ENCODE peak calls at places on chromosome 15, in four cellular contexts. C is neural progenitor cell, Z is colonic mucosa, U is body of pancreas. A is an unnamed sample.

GRCh38 chr15:84929795-84930371 is 45.4 kb downstream of the SLC28A1 start:
- DNase-seq in C (no peak), Z (peak; percentile 78), U (peak; percentile 58), A (no peak)

GRCh38 chr15:51132384-51133139 is 37.9 kb upstream of the TNFAIP8L3 start:
- DNase-seq in C (peak; percentile 61), Z (peak; percentile 46), U (peak; percentile 18), A (no peak)

GRCh38 chr15:33200903-33201302 is 6.4 kb upstream of the FMN1 start:
- DNase-seq in C (peak; percentile 49), Z (no peak), U (no peak), A (no peak)

GRCh38 chr15:101037090-101037830 is 118.1 kb downstream of the LRRK1 start:
- DNase-seq in C (no peak), Z (peak; percentile 8), U (no peak), A (peak; percentile 36)

GRCh38 chr15:89017370-89018066 is 70.7 kb upstream of the ABHD2 start:
- DNase-seq in C (peak; percentile 93), Z (peak; percentile 80), U (peak; percentile 71), A (peak; percentile 71)

GRCh38 chr15:61383421-61383820 is 154.3 kb upstream of the RORA start:
- DNase-seq in C (no peak), Z (no peak), U (no peak), A (no peak)

GRCh38 chr15:92763459-92763858 is 107.9 kb upstream of the FAM174B start:
- DNase-seq in C (no peak), Z (no peak), U (no peak), A (no peak)

GRCh38 chr15:36594556-36595090 is 15.2 kb downstream of the CDIN1 start:
- DNase-seq in C (no peak), Z (no peak), U (no peak), A (no peak)

GRCh38 chr15:62163847-62164499 is 1.1 kb downstream of the C2CD4B start:
- DNase-seq in C (peak; percentile 61), Z (no peak), U (peak; percentile 49), A (no peak)

GRCh38 chr15:33292718-33293307 is 18.0 kb upstream of the RYR3 start:
- DNase-seq in C (peak; percentile 91), Z (peak; percentile 44), U (peak; percentile 73), A (peak; percentile 20)

GRCh38 chr15:95829062-95829461 is 501.4 kb upstream of the NR2F2 start:
- DNase-seq in C (peak; percentile 10), Z (no peak), U (no peak), A (no peak)

GRCh38 chr15:62362608-62363007 is 197.5 kb upstream of the C2CD4B start:
- DNase-seq in C (no peak), Z (no peak), U (no peak), A (no peak)

GRCh38 chr15:59376735-59377134 is 4.1 kb upstream of the MYO1E start:
- DNase-seq in C (no peak), Z (no peak), U (no peak), A (no peak)

GRCh38 chr15:77028451-77029165 is 33.7 kb downstream of the PSTPIP1 start:
- DNase-seq in C (no peak), Z (peak; percentile 14), U (peak; percentile 3), A (no peak)

GRCh38 chr15:98713585-98714001 is 65.3 kb downstream of the IGF1R start:
- DNase-seq in C (no peak), Z (peak; percentile 53), U (no peak), A (no peak)

GRCh38 chr15:39501366-39501765 is 79.5 kb upstream of the THBS1 start:
- DNase-seq in C (no peak), Z (no peak), U (no peak), A (no peak)

GRCh38 chr15:60844431-60845174 is 365.7 kb upstream of the ICE2 start:
- DNase-seq in C (no peak), Z (no peak), U (no peak), A (peak; percentile 61)

GRCh38 chr15:38877471-38877870 is 312.9 kb upstream of the RASGRP1 start:
- DNase-seq in C (no peak), Z (no peak), U (no peak), A (no peak)

GRCh38 chr15:93997071-93997658 is 234.2 kb upstream of the MCTP2 start:
- DNase-seq in C (peak; percentile 21), Z (no peak), U (no peak), A (no peak)

GRCh38 chr15:74884428-74885223 is 5.2 kb upstream of the MPI start:
- DNase-seq in C (no peak), Z (no peak), U (no peak), A (no peak)
- H3K27me3 ChIP-seq in C (peaks cover 3% of the 10 kb centered on the region), Z (no peaks in the 10 kb centered on the region), U (no peaks in the 10 kb centered on the region), A (no peaks in the 10 kb centered on the region)

GRCh38 chr15:41115652-41116115 is 396 bp downstream of the INO80 start:
- DNase-seq in C (peak; percentile 79), Z (peak; percentile 72), U (peak; percentile 73), A (peak; percentile 53)

GRCh38 chr15:41116872-41117242 is 777 bp upstream of the INO80 start:
- DNase-seq in C (no peak), Z (no peak), U (no peak), A (no peak)

GRCh38 chr15:41116116-41116871 is at the start of gene INO80:
- DNase-seq in C (peak; percentile 98), Z (peak; percentile 100), U (peak; percentile 99), A (peak; percentile 90)

GRCh38 chr15:41115088-41115651 is 910 bp downstream of the INO80 start:
- DNase-seq in C (peak; percentile 80), Z (no peak), U (no peak), A (no peak)
- TF ChIP-seq CTCF in C (peak; percentile 31), Z (no peak), U (no peak), A (no peak)

GRCh38 chr15:63439536-63440264 is 58.1 kb upstream of the CA12 start:
- DNase-seq in C (no peak), Z (no peak), U (no peak), A (no peak)

GRCh38 chr15:63435416-63435815 is 53.8 kb upstream of the CA12 start:
- DNase-seq in C (no peak), Z (no peak), U (no peak), A (no peak)

GRCh38 chr15:63440265-63440648 is 58.6 kb upstream of the CA12 start:
- DNase-seq in C (no peak), Z (no peak), U (no peak), A (no peak)

GRCh38 chr15:63434567-63435219 is 53.0 kb upstream of the CA12 start:
- DNase-seq in C (no peak), Z (no peak), U (no peak), A (no peak)

DNA sequence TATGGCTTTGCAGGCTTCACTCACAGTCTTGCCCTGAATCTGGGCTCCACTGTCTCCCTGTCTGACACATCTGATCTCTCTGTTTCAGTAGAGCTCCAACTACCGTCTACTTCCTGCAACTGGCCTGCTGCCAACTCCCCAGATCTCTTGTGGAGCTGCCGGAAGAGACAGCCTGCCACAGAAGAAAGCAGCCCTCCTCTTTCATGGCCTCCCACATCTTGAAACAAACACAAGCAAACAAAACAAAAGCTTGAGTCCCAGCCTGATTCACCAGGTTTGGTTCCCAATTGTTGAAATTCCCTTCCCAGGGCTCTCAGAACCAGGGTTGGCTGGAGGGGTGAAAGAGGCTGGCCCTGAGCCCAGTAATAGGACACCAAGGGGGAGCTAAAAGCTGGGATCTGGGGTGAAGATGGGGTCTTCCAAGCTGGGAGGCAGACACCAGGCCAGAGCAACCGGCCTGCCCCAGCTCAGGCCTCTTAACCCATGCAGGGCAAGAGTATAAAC is 55.3 kb upstream of the CA12 start:
- DNase-seq in C (peak; percentile 72), Z (peak; percentile 83), U (peak; percentile 80), A (peak; percentile 86)
- H3K27ac ChIP-seq in C (peak overlapping the region; percentile 84), Z (no peak overlapping the region), U (no peak overlapping the region), A (peak overlapping the region; percentile 22)

DNA sequence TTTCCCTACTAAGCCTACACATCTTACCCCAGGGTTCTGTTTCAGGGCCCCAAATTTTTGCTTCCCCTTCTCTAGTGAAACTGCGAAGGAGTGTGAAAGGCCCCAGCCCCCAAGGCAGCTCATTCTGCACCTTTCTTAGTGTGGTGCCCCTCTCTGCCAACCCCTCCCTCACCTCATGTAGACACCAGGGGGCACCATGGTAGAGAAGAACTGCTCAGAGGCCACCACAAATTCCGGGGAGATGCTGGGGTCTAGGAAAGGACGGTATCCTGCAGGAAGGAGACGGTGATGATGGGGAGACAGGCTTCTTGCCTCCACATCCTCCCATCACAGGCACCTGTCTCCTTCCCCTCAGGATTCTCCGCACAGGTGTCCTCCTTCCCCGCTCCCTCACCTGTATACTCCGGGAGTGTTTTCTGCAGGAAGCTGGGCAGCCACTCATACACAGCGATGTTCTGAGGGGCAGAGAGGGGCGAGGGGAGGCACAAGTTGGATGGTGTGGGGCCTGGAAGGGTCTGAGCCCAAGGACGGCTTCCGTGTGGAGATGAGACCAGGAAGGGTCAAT is 3.6 kb downstream of the DUOX2 start:
- DNase-seq in C (peak; percentile 25), Z (no peak), U (no peak), A (no peak)
- H3K27me3 ChIP-seq in C (peaks cover 84% of the 10 kb centered on the region), Z (peaks cover 37% of the 10 kb centered on the region), U (peaks cover 32% of the 10 kb centered on the region), A (peaks cover 27% of the 10 kb centered on the region)

GRCh38 chr15:65101891-65102708 is 12.9 kb downstream of the UBAP1L start:
- DNase-seq in C (peak; percentile 61), Z (no peak), U (no peak), A (no peak)
- TF ChIP-seq CTCF in C (peak; percentile 2), Z (peak; percentile 8), U (no peak), A (no peak)

DNA sequence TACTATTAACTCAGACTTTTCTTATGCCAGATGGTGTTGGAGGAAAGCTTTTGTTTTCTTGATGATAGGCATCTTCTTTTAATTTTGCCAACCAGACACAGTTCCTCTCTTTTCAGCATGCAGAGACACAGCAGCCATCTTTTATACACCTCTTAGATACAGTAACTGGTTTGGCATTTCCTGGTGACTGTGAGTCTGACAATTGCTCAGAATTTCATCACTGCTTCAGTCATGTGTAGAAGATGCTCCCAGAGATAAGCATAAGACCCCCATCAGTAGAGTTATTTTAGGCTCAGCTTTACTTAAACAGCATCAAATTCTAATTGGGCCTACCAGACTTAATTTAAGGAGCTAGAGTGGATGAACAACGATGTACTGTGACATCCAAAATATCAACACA is 779.0 kb downstream of the SQOR start:
- DNase-seq in C (no peak), Z (no peak), U (no peak), A (no peak)
- H3K27ac ChIP-seq in C (no peak overlapping the region), Z (no peak overlapping the region), U (no peak overlapping the region), A (no peak overlapping the region)

A was measured in CD8-positive, alpha-beta T cell.